ENCODE peak calls at places on chromosomes 13 and 19, in four cellular contexts. R is heart left ventricle, U is hepatocyte, M is transverse colon. H is an unnamed sample. For H3K9me3 and H3K4me1, the result is how much of the 10 kb centered on the place peaks cover.

GRCh38 chr13:113584870-113585671 is 518 bp downstream of the TFDP1 start:
- DNase-seq in R (peak), U (no peak), M (peak), H (peak)

GRCh38 chr13:25286308-25286968 is 850 bp downstream of the MTMR6 start:
- DNase-seq in M (peak), R (no peak), U (peak), H (peak)

GRCh38 chr19:51726049-51726448 is 2.3 kb upstream of the HAS1 start:
- DNase-seq in M (peak), R (no peak), U (peak), H (no peak)

GRCh38 chr19:28482221-28482620 is 730.7 kb downstream of the UQCRFS1 start:
- DNase-seq in M (no peak), R (no peak), U (no peak), H (no peak)

GRCh38 chr13:73751290-73751689 is 382.9 kb downstream of the KLF12 start:
- DNase-seq in U (no peak), R (no peak), M (no peak), H (no peak)

GRCh38 chr19:11504502-11505031 is 1.1 kb downstream of the ZNF653 start:
- DNase-seq in U (no peak), R (no peak), M (no peak), H (no peak)

GRCh38 chr13:96542986-96543385 is 451.3 kb downstream of the OXGR1 start:
- DNase-seq in U (no peak), R (no peak), M (no peak), H (no peak)

GRCh38 chr13:52353116-52353718 is 52.8 kb downstream of the THSD1 start:
- DNase-seq in M (no peak), U (no peak), R (no peak), H (no peak)

GRCh38 chr19:16022681-16023557 is 53.4 kb upstream of the TPM4 start:
- DNase-seq in M (no peak), U (no peak), R (no peak), H (no peak)

GRCh38 chr13:72960541-72960940 is 98.3 kb upstream of the KLF5 start:
- DNase-seq in R (no peak), U (peak), M (no peak), H (no peak)

GRCh38 chr13:108528303-108528702 is 101.1 kb upstream of the MYO16 start:
- DNase-seq in R (no peak), U (no peak), M (no peak), H (no peak)

GRCh38 chr13:113804703-113805430 is 45.8 kb downstream of the TMEM255B start:
- DNase-seq in M (no peak), R (no peak), U (no peak), H (no peak)

GRCh38 chr13:80251403-80251802 is 89.5 kb downstream of the SPRY2 start:
- DNase-seq in R (peak), M (no peak), U (peak), H (no peak)

GRCh38 chr13:113187905-113188595 is 20.4 kb downstream of the PCID2 start:
- DNase-seq in M (no peak), U (no peak), R (no peak), H (no peak)

GRCh38 chr19:19655051-19655594 is 8.4 kb downstream of the ATP13A1 start:
- DNase-seq in R (no peak), U (no peak), M (no peak), H (no peak)

GRCh38 chr13:37070145-37070695 is 10.7 kb upstream of the SUPT20H start:
- DNase-seq in U (no peak), M (no peak), R (no peak), H (no peak)

GRCh38 chr19:1076951-1077350 is 10.0 kb downstream of the ARHGAP45 start:
- DNase-seq in U (no peak), M (peak), R (peak), H (peak)

GRCh38 chr13:20136781-20137703 is 23.8 kb downstream of the GJA3 start:
- DNase-seq in M (peak), U (peak), R (no peak), H (no peak)

GRCh38 chr13:79311456-79311855 is 94.6 kb downstream of the RBM26 start:
- DNase-seq in M (no peak), U (no peak), R (no peak), H (no peak)

GRCh38 chr19:52492201-52492960 is 35.1 kb upstream of the ZNF808 start:
- DNase-seq in R (no peak), M (no peak), U (peak), H (peak)

DNA sequence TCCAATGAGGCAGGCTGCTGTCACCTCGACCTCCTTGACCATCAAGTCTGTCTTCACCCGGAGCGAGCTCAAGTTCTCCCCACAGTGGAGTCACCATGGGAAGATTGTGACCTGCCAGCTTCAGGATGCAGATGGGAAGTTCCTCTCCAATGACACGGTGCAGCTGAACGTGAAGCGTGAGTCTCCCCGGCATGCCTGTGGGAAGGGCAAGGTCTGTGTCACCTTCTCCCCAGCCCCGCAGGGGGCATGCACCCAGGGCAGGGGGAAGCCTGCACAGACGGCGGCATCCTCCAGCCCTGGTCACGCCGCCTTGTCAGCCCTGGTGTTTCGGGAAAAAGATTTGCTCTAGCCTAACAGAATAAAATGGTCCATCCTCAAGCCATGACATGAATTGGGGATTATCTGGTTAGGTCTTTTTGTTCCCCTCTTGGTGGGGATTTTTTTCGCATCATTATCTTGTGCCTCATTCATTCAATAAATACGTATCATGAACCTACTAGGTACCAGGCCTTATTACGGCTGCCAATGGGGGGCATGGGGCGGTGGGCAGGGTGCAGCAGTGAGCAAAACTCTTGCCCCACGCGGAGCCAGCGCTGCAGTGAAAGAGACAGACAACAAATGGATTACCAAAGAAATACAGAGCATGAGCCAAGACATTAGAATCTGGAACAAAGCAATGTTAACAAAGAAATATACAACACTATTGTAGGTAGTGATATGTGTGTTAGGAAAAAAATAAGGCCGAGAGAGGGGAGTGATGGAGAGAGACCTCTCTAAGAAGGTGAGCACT is 7.4 kb downstream of the CD22 start:
- DNase-seq in U (no peak), R (no peak), M (no peak), H (no peak)
- H3K4me3 ChIP-seq in U (no peak), R (no peak), M (no peak), H (no peak)

DNA sequence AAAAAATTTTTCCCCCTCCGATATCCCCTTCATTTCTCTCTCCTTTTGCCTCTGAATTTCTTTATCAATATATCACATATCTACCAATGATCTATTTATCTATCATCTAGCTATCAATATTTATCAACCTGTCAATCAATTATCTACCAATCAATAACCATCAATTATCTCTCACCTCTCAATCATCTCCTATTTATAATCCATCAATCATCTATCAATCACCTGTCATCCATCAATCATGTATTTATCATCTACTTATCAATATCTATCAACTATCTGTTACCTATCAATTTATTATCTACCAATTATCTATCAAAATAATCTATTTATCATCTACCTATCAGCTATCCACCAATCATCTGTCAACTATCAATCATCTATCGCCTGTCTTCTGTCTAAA is 17.1 kb downstream of the MBD3L1 start:
- DNase-seq in R (no peak), U (no peak), M (no peak), H (no peak)
- H3K9me3 ChIP-seq in R (under half), U (under half), M (under half), H (under half)

GRCh38 chr19:18380843-18381242 is 5.1 kb upstream of the GDF15 start:
- DNase-seq in R (no peak), U (no peak), M (no peak), H (no peak)

GRCh38 chr19:18373407-18373891 is 12.5 kb upstream of the GDF15 start:
- DNase-seq in R (no peak), M (no peak), U (no peak), H (no peak)

GRCh38 chr19:18379803-18380747 is 5.9 kb upstream of the GDF15 start:
- DNase-seq in R (peak), U (peak), M (peak), H (no peak)

GRCh38 chr19:18373892-18374629 is 11.9 kb upstream of the GDF15 start:
- DNase-seq in M (peak), U (peak), R (peak), H (peak)

DNA sequence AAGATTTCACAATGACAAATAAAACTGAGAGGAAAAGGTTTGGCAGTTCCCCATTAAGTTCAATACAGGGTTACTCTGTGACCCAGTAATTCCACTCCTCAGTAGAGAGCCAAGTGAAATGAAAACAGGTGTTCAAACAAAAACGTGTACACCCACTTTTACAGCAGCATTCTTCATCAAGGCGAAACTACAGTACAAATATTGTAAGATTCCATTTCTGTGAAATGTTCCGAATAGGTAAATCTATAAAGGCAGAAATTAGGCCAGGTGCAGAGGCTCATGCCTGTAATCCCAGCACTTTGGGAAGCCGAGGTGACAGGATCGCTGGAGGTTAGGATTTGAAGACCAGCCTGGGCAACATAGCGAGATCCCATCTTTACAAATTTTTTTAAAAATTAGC is 8.9 kb upstream of the GDF15 start:
- DNase-seq in M (no peak), U (no peak), R (no peak), H (no peak)
- H3K4me1 ChIP-seq in M (half or more), U (under half), R (under half), H (under half)

GRCh38 chr19:4376245-4376990 is 23.9 kb downstream of the SH3GL1 start:
- DNase-seq in U (no peak), M (no peak), R (peak), H (no peak)

GRCh38 chr19:4375164-4375619 is 25.2 kb downstream of the SH3GL1 start:
- DNase-seq in R (peak), M (peak), U (peak), H (no peak)

GRCh38 chr19:4376991-4377781 is 23.2 kb downstream of the SH3GL1 start:
- DNase-seq in M (no peak), U (no peak), R (no peak), H (no peak)

GRCh38 chr19:4374451-4375163 is 25.7 kb downstream of the SH3GL1 start:
- DNase-seq in U (peak), R (peak), M (peak), H (no peak)

DNA sequence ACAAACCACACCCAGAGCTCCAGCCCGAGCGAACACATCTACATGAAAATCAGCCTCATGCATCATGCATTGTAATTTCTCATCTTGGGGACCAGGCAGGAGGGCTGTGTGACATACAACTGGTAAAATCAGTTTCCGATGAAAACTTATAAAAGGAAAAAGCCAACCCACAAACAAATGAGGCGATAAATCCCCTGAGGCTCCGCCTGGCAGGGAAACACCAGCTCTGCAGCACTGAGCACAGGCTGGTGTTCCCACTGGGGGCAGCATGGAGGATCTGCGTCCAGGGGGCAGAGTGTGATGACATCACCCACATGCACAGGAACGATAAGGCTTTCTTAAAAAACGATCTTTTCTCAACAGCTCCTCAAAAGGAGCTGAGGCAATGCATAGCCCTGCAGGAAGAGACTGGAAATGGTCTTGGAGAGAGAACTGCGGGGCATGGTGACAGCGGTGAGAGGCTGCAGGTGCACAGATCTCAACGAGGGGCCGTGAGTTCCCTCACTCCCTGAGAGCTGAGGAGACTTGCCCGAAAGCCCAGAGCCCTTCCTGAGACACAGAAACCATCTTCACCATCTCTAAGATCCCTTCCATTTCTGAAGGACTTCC is 24.6 kb downstream of the SH3GL1 start:
- DNase-seq in R (peak), M (peak), U (peak), H (no peak)
- H3K4me3 ChIP-seq in R (no peak), M (no peak), U (no peak), H (no peak)

GRCh38 chr19:9823816-9824215 is 3.9 kb upstream of the UBL5 start:
- DNase-seq in R (no peak), M (no peak), U (no peak), H (no peak)

GRCh38 chr19:9828551-9829063 is 889 bp downstream of the UBL5 start:
- DNase-seq in M (no peak), R (no peak), U (no peak), H (no peak)

GRCh38 chr19:9827325-9828238 is at the start of gene UBL5:
- DNase-seq in M (peak), U (peak), R (peak), H (peak)
- H3K9me3 ChIP-seq in M (under half), U (under half), R (under half), H (under half)

DNA sequence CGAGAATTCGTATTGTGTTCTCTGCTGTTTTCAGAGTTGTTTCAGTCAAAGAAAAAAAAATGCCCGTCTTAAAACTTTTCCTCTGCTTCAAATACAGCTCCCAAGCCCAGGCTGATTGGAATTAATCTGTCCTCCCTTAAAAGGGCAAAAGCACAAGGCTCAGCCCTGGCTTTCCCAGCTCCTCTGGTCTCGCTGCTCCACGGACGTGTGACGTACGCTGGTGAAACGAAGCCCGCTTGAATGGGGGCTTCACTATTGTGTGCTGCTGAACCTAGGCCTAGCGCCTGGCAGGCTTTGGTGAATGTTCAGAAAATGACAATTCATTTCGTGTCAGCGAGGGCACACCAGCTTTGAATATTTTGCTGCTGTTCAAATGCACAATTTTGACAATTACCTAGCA is 654 bp upstream of the ZNF135 start:
- DNase-seq in U (no peak), R (no peak), M (no peak), H (no peak)
- H3K4me1 ChIP-seq in U (under half), R (under half), M (under half), H (under half)

GRCh38 chr19:2192862-2193261 is 29.1 kb downstream of the DOT1L start:
- DNase-seq in U (no peak), R (no peak), M (no peak), H (no peak)
- H3K4me3 ChIP-seq in U (no peak), R (no peak), M (no peak), H (no peak)

DNA sequence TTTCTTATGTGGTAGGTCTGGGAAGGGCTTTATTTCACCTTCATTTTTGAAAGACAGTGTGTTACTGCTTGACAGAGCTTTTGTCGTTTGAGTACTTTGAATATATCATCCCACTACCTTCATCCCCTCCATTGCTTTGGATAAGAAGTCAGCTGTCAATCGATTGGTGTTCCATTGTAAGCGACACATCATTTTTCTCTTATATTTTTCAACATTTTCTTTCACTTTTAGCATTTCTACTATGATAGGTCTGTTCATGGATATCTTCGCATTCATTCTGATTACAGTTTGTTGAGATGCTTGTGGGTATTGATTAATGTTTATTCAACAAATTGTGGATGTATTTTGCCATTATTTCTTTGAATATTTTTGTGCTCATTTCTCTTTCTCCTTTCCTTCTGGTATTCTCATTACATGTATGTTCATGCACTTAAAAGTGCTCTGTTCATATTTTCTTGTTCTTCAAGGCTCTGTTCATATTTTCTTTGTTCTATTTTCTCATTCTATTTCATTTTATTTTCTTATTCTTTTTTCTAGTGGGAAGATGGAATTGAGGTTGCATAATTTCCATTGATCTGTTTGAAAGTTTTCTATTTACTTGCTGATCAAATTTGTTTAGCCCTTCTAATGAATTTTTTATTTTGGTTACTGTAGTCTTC is 29.2 kb downstream of the ZNF546 start:
- DNase-seq in M (no peak), U (no peak), R (no peak), H (no peak)
- H3K9me3 ChIP-seq in M (half or more), U (under half), R (half or more), H (half or more)

DNA sequence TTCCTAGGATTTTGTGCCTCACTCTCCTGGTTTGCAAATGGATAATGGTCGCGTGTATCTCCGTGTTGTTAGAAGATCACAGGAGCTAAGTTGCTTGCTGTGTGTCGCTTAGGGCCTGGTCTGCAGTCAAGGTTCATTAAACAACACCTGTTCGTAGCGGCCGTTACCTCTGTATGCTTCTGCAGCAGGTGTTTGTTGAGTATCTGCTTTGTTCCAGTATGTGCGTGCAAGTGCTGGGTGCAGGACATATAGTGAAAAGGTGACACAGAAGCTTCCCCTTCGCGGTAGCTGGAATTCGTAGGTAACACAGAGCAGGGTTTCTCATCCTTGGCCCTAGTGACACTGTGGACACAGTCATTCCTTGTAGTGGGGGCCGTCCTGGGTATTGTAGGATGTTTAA is 5.4 kb downstream of the MED25 start:
- DNase-seq in M (no peak), R (no peak), U (no peak), H (no peak)
- H3K4me1 ChIP-seq in M (under half), R (under half), U (under half), H (under half)

H was measured in CD8-positive, alpha-beta memory T cell.